ENCODE peak calls at places on chromosomes 11 and 22, in four cellular contexts. D is fibroblast of lung, P is pancreas, M is GM10248. O is an unnamed sample.

GRCh38 chr11:1326435-1327063 is 17.1 kb upstream of the TOLLIP start:
- DNase-seq in D (no peak), P (no peak), M (no peak), O (no peak)

GRCh38 chr11:42974510-42974909 is 337.3 kb upstream of the API5 start:
- DNase-seq in D (no peak), P (no peak), M (no peak), O (no peak)

GRCh38 chr11:36257351-36257750 is 31.9 kb downstream of the COMMD9 start:
- DNase-seq in D (no peak), P (no peak), M (no peak), O (no peak)

GRCh38 chr11:6505577-6506240 is 8.6 kb downstream of the DNHD1 start:
- DNase-seq in D (peak; percentile 82), P (no peak), M (peak; percentile 42), O (no peak)

GRCh38 chr22:45832180-45832579 is 144.8 kb downstream of the WNT7B start:
- DNase-seq in D (no peak), P (no peak), M (no peak), O (no peak)

GRCh38 chr11:99464985-99465384 is 444.2 kb downstream of the CNTN5 start:
- DNase-seq in D (no peak), P (no peak), M (no peak), O (no peak)

GRCh38 chr11:111729441-111729840 is 36.7 kb downstream of the PPP2R1B start:
- DNase-seq in D (no peak), P (no peak), M (no peak), O (no peak)

GRCh38 chr11:19715373-19715772 is 2.7 kb downstream of the NAV2 start:
- DNase-seq in D (peak; percentile 95), P (no peak), M (no peak), O (no peak)

GRCh38 chr11:13207665-13208594 is 69.7 kb upstream of the BMAL1 start:
- DNase-seq in D (peak; percentile 91), P (no peak), M (no peak), O (peak; percentile 54)

GRCh38 chr11:1864216-1864615 is 11.3 kb downstream of the LSP1 start:
- DNase-seq in D (peak; percentile 15), P (peak; percentile 81), M (no peak), O (peak; percentile 49)

GRCh38 chr11:38718659-38719058 is 2120.6 kb upstream of the RAG2 start:
- DNase-seq in D (peak; percentile 14), P (no peak), M (no peak), O (no peak)

GRCh38 chr11:112118176-112118575 is 31.5 kb downstream of the SDHD start:
- DNase-seq in D (no peak), P (no peak), M (no peak), O (no peak)

GRCh38 chr22:29265929-29266328 is 1.9 kb downstream of the RHBDD3 start:
- DNase-seq in D (no peak), P (no peak), M (no peak), O (no peak)

GRCh38 chr22:42299586-42300285 is 29.3 kb upstream of the TCF20 start:
- DNase-seq in D (no peak), P (no peak), M (no peak), O (no peak)

GRCh38 chr11:119196833-119197483 is 9.2 kb upstream of the CBL start:
- DNase-seq in D (peak; percentile 67), P (no peak), M (peak; percentile 84), O (peak; percentile 30)

GRCh38 chr11:118715245-118715807 is 35.9 kb upstream of the TREH start:
- DNase-seq in D (peak; percentile 23), P (no peak), M (no peak), O (no peak)

GRCh38 chr11:11860103-11860979 is 18.6 kb downstream of the USP47 start:
- DNase-seq in D (no peak), P (no peak), M (no peak), O (no peak)

GRCh38 chr11:42647993-42648392 is 663.8 kb upstream of the API5 start:
- DNase-seq in D (no peak), P (no peak), M (no peak), O (no peak)

GRCh38 chr22:42990131-42990838 is 24.7 kb downstream of the PACSIN2 start:
- DNase-seq in D (peak; percentile 91), P (no peak), M (no peak), O (no peak)

GRCh38 chr22:26573026-26573662 is 16.8 kb downstream of the TPST2 start:
- DNase-seq in D (peak; percentile 21), P (no peak), M (no peak), O (peak; percentile 85)

GRCh38 chr22:33811686-33812085 is 108.6 kb downstream of the LARGE1 start:
- DNase-seq in D (peak; percentile 78), P (no peak), M (no peak), O (no peak)

GRCh38 chr11:132943325-132943736 is 589.0 kb downstream of the OPCML start:
- DNase-seq in D (peak; percentile 16), P (no peak), M (no peak), O (no peak)

GRCh38 chr11:132943737-132944556 is 588.4 kb downstream of the OPCML start:
- DNase-seq in D (peak; percentile 11), P (peak; percentile 58), M (no peak), O (no peak)

GRCh38 chr11:132941024-132941646 is 591.2 kb downstream of the OPCML start:
- DNase-seq in D (peak; percentile 26), P (no peak), M (no peak), O (no peak)

GRCh38 chr11:132941761-132942160 is 590.5 kb downstream of the OPCML start:
- DNase-seq in D (no peak), P (no peak), M (no peak), O (no peak)

DNA sequence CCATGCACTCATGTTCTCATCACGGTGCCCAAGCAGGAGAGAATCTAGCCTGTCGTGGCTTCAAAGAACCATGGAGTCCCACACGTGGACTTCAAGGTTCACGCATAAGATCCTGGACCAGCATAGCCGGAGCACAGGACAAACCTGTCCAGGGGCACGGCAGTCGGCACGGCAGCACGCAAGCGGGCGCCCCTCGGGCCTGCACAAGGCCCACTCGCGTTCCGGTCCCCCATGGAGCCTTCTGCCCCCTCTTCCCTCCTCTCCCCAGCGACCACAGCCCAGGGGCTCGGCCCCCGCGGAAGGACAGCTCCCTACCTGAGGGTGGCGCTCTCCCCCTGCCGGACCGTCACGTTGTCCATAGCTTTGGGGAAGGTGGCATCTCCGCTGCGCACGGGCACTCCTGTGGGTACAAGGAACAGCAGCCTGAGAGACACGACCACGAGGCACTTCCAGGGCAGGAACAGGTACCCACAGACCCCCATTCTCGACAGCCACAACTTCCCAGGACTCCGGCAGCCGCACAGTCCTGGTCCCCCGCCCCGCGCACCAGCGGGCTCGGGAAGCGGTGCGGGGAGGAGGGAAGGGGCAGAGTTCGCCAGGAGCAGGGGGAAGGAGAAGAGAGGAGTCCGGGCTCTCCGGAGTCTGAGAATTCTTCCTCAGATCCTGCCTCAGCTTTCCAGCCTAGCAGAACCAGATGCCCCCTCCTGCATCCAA is 589.5 kb downstream of the OPCML start:
- DNase-seq in D (no peak), P (peak; percentile 65), M (no peak), O (no peak)
- TF ChIP-seq CTCF in D (peak; percentile 6), P (no peak), M (no peak), O (no peak)

GRCh38 chr22:48488149-48488551 is 1339.5 kb downstream of the BRD1 start:
- DNase-seq in D (no peak), P (no peak), M (no peak), O (no peak)
- TF ChIP-seq CTCF in D (no peak), P (no peak), M (no peak), O (no peak)

DNA sequence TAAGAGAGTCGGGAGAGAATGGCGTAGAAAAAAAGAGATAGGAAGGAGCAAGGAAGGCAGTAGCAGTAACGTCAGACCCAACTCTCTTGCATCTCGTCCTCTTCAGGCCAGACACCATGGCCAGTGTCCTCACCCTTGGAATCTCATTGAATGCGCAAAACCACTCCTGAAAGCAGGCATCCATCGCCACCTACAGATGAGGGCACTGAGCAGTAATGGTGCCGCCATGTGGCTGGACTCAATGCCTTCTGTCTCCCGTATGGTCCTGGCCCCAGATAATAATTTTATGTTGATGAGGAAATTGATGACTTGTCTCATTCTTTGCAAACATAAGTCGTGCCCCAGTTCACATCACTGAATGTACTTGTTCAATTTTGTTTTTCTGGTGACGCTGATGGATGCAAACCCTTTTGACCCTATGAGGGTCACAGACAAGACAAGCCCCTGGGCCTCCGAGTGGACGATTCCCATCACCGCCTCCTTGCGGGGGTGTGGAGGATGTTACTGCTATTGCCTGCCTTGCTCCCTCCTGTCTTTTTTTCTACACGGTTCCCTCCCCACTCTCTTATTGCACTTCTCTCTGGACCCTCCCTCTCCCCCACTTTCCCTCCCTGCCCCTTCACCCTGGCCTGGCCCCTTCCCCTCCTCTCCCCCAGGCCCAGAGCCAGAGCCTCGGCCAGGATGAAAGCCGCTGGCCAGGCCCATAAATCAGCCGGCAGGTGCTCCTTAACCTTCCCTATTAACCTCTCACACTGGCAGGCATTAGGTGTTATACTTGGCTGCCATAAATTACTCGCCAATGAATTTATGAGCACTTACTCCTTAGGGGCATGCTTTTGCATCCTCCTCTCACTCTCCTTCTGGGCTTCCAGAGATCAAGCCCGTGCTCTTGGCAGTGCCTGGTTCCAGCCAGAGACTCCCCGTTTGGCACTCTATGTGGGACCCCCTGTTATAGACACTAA is 18.1 kb upstream of the ALX4 start:
- DNase-seq in D (no peak), P (no peak), M (no peak), O (no peak)
- TF ChIP-seq CTCF in D (no peak), P (no peak), M (no peak), O (no peak)

DNA sequence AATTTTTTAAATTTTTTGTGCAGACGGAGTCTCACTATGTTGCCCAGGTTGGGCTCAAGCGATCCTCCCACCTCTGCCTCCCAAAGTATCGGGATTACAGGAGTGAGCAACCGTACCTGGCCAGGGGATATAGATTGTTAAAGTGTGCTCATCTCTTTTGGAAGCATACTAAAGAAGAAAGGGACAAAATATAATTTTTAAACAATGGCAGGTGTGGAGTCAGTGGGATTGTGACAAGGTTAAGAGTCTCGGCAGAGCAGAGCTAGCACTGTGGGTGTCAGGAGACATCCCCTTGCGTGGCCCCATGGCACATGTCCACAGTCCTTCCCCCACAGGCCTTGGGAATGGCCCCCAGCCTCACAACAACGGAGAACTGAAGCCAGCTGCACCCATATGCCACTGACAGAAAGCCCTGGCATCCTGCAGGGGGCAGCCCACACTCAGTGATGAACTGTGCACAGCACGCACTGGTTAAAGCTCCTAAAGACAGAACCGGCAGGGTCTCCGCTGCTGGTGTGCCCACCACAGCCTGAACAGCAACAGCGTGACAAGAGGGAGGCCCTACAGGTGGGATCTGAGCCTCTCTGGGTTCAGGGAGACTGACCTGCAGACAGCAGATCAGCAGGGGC is 29.9 kb downstream of the SERPIND1 start:
- DNase-seq in D (peak; percentile 11), P (no peak), M (peak; percentile 38), O (no peak)
- TF ChIP-seq CTCF in D (peak; percentile 46), P (no peak), M (peak; percentile 49), O (peak; percentile 26)

GRCh38 chr22:25027959-25028840 is 75.7 kb downstream of the KIAA1671 start:
- DNase-seq in D (no peak), P (peak; percentile 56), M (no peak), O (no peak)

GRCh38 chr22:25029181-25029580 is 76.7 kb downstream of the KIAA1671 start:
- DNase-seq in D (no peak), P (peak; percentile 44), M (no peak), O (no peak)

GRCh38 chr22:25027552-25027951 is 75.0 kb downstream of the KIAA1671 start:
- DNase-seq in D (no peak), P (no peak), M (no peak), O (no peak)

GRCh38 chr22:25027052-25027525 is 74.6 kb downstream of the KIAA1671 start:
- DNase-seq in D (no peak), P (no peak), M (no peak), O (no peak)

GRCh38 chr22:25028841-25029141 is 76.3 kb downstream of the KIAA1671 start:
- DNase-seq in D (no peak), P (no peak), M (no peak), O (no peak)
- TF ChIP-seq CTCF in D (no peak), P (no peak), M (no peak), O (no peak)